ENCODE peak calls at places on chromosome 19, in five cellular contexts. One of them, this sample, is unnamed.

GRCh38 chr19:42352216-42352892 is 26.9 kb downstream of the MEGF8 start:
- DNase-seq in IMR-90: peak
- DNase-seq in mesenchymal stem cell: peak
- DNase-seq in mesendoderm: peak
- DNase-seq in H9: no peak
- DNase-seq in this sample: peak

GRCh38 chr19:3576696-3577443 is 4.1 kb downstream of the HMG20B start:
- DNase-seq in IMR-90: peak
- DNase-seq in mesenchymal stem cell: peak
- DNase-seq in mesendoderm: peak
- DNase-seq in H9: peak
- DNase-seq in this sample: no peak

GRCh38 chr19:31254611-31255010 is 94.6 kb downstream of the TSHZ3 start:
- DNase-seq in IMR-90: no peak
- DNase-seq in mesenchymal stem cell: no peak
- DNase-seq in mesendoderm: no peak
- DNase-seq in H9: no peak
- DNase-seq in this sample: no peak

GRCh38 chr19:5149508-5149907 is 180.6 kb downstream of the KDM4B start:
- DNase-seq in IMR-90: no peak
- DNase-seq in mesenchymal stem cell: no peak
- DNase-seq in mesendoderm: no peak
- DNase-seq in H9: no peak
- DNase-seq in this sample: no peak

GRCh38 chr19:53864308-53864836 is 3.3 kb upstream of the MYADM start:
- DNase-seq in IMR-90: no peak
- DNase-seq in mesenchymal stem cell: no peak
- DNase-seq in mesendoderm: no peak
- DNase-seq in H9: no peak
- DNase-seq in this sample: no peak

GRCh38 chr19:49347835-49348234 is 12.6 kb downstream of the CD37 start:
- DNase-seq in IMR-90: peak
- DNase-seq in mesenchymal stem cell: peak
- DNase-seq in mesendoderm: peak
- DNase-seq in H9: peak
- DNase-seq in this sample: no peak

GRCh38 chr19:56547535-56547934 is 8.8 kb downstream of the ZFP28 start:
- DNase-seq in IMR-90: no peak
- DNase-seq in mesenchymal stem cell: no peak
- DNase-seq in mesendoderm: peak
- DNase-seq in H9: peak
- DNase-seq in this sample: no peak

GRCh38 chr19:50486823-50487515 is 10.3 kb upstream of the GARIN5A start:
- DNase-seq in IMR-90: peak
- DNase-seq in mesenchymal stem cell: peak
- DNase-seq in mesendoderm: peak
- DNase-seq in H9: peak
- DNase-seq in this sample: no peak

GRCh38 chr19:39759457-39760184 is 19.0 kb upstream of the LEUTX start:
- DNase-seq in IMR-90: no peak
- DNase-seq in mesenchymal stem cell: no peak
- DNase-seq in mesendoderm: no peak
- DNase-seq in H9: no peak
- DNase-seq in this sample: no peak

GRCh38 chr19:40521276-40521675 is 54.5 kb downstream of the SPTBN4 start:
- DNase-seq in IMR-90: peak
- DNase-seq in mesenchymal stem cell: peak
- DNase-seq in mesendoderm: no peak
- DNase-seq in H9: no peak
- DNase-seq in this sample: no peak

GRCh38 chr19:58572818-58573657 is at the start of gene MZF1:
- DNase-seq in IMR-90: peak
- DNase-seq in mesenchymal stem cell: peak
- DNase-seq in mesendoderm: peak
- DNase-seq in H9: peak
- DNase-seq in this sample: peak

GRCh38 chr19:13717194-13717643 is 47.1 kb upstream of the MRI1 start:
- DNase-seq in IMR-90: peak
- DNase-seq in mesenchymal stem cell: no peak
- DNase-seq in mesendoderm: no peak
- DNase-seq in H9: no peak
- DNase-seq in this sample: no peak

GRCh38 chr19:23766951-23767350 is 8.3 kb upstream of the ZNF681 start:
- DNase-seq in IMR-90: no peak
- DNase-seq in mesenchymal stem cell: no peak
- DNase-seq in mesendoderm: no peak
- DNase-seq in H9: no peak
- DNase-seq in this sample: no peak

GRCh38 chr19:23762548-23762883 is 3.8 kb upstream of the ZNF681 start:
- DNase-seq in IMR-90: no peak
- DNase-seq in mesenchymal stem cell: no peak
- DNase-seq in mesendoderm: no peak
- DNase-seq in H9: no peak
- DNase-seq in this sample: no peak

GRCh38 chr19:23764781-23765180 is 6.1 kb upstream of the ZNF681 start:
- DNase-seq in IMR-90: no peak
- DNase-seq in mesenchymal stem cell: no peak
- DNase-seq in mesendoderm: no peak
- DNase-seq in H9: no peak
- DNase-seq in this sample: no peak

GRCh38 chr19:23758187-23759074 is at the start of gene ZNF681:
- DNase-seq in IMR-90: peak
- DNase-seq in mesenchymal stem cell: peak
- DNase-seq in mesendoderm: peak
- DNase-seq in H9: peak
- DNase-seq in this sample: peak

GRCh38 chr19:23762884-23763711 is 4.4 kb upstream of the ZNF681 start:
- DNase-seq in IMR-90: peak
- DNase-seq in mesenchymal stem cell: peak
- DNase-seq in mesendoderm: peak
- DNase-seq in H9: peak
- DNase-seq in this sample: peak
- H2BK120ac ChIP-seq in IMR-90: no peak
- H2BK120ac ChIP-seq in mesenchymal stem cell: no peak
- H2BK120ac ChIP-seq in mesendoderm: no peak
- H2BK120ac ChIP-seq in H9: no peak
- H2BK120ac ChIP-seq in this sample: no peak

GRCh38 chr19:658916-659839 is 3.8 kb downstream of the RNF126 start:
- DNase-seq in IMR-90: no peak
- DNase-seq in mesenchymal stem cell: no peak
- DNase-seq in mesendoderm: no peak
- DNase-seq in H9: no peak
- DNase-seq in this sample: no peak

GRCh38 chr19:658059-658839 is 4.8 kb downstream of the RNF126 start:
- DNase-seq in IMR-90: no peak
- DNase-seq in mesenchymal stem cell: no peak
- DNase-seq in mesendoderm: no peak
- DNase-seq in H9: no peak
- DNase-seq in this sample: no peak

GRCh38 chr19:655691-656090 is 7.3 kb downstream of the RNF126 start:
- DNase-seq in IMR-90: no peak
- DNase-seq in mesenchymal stem cell: no peak
- DNase-seq in mesendoderm: no peak
- DNase-seq in H9: no peak
- DNase-seq in this sample: no peak

GRCh38 chr19:656751-657559 is 6.1 kb downstream of the RNF126 start:
- DNase-seq in IMR-90: no peak
- DNase-seq in mesenchymal stem cell: no peak
- DNase-seq in mesendoderm: no peak
- DNase-seq in H9: no peak
- DNase-seq in this sample: no peak

GRCh38 chr19:657611-658010 is 5.4 kb downstream of the RNF126 start:
- DNase-seq in IMR-90: no peak
- DNase-seq in mesenchymal stem cell: no peak
- DNase-seq in mesendoderm: no peak
- DNase-seq in H9: no peak
- DNase-seq in this sample: no peak
- H3K18ac ChIP-seq in IMR-90: no peak
- H3K18ac ChIP-seq in mesenchymal stem cell: no peak
- H3K18ac ChIP-seq in mesendoderm: no peak
- H3K18ac ChIP-seq in H9: no peak
- H3K18ac ChIP-seq in this sample: no peak

DNA sequence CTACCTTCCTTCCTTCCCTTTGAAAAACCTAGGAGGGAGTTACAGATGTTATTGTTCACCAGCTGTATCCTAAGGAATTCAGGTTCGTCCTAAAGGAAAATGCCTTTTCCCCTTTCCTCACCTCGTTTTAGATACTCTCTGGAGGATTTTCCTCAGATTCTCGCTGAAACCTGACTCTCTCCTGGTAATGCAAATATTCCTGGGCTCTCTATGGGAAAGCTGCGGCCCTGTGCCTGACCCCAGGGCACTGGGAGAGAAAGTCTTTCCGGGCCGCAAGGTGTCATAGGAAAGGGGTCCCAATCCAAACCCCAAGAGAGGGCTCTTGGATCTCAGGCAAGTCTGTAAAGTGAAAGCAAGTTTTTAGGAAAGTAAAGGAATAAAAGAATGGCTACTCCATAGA is 13.1 kb upstream of the OR1M1 start:
- DNase-seq in IMR-90: no peak
- DNase-seq in mesenchymal stem cell: no peak
- DNase-seq in mesendoderm: peak
- DNase-seq in H9: peak
- DNase-seq in this sample: no peak
- H2BK120ac ChIP-seq in IMR-90: no peak
- H2BK120ac ChIP-seq in mesenchymal stem cell: no peak
- H2BK120ac ChIP-seq in mesendoderm: peak
- H2BK120ac ChIP-seq in H9: no peak
- H2BK120ac ChIP-seq in this sample: no peak

GRCh38 chr19:15331419-15332310 is 674 bp downstream of the BRD4 start:
- DNase-seq in IMR-90: no peak
- DNase-seq in mesenchymal stem cell: peak
- DNase-seq in mesendoderm: peak
- DNase-seq in H9: peak
- DNase-seq in this sample: peak
- H3K18ac ChIP-seq in IMR-90: peak
- H3K18ac ChIP-seq in mesenchymal stem cell: peak
- H3K18ac ChIP-seq in mesendoderm: peak
- H3K18ac ChIP-seq in H9: peak
- H3K18ac ChIP-seq in this sample: peak

GRCh38 chr19:28324275-28325060 is 888.5 kb downstream of the UQCRFS1 start:
- DNase-seq in IMR-90: no peak
- DNase-seq in mesenchymal stem cell: no peak
- DNase-seq in mesendoderm: peak
- DNase-seq in H9: no peak
- DNase-seq in this sample: no peak
- H2BK120ac ChIP-seq in IMR-90: no peak
- H2BK120ac ChIP-seq in mesenchymal stem cell: no peak
- H2BK120ac ChIP-seq in mesendoderm: no peak
- H2BK120ac ChIP-seq in H9: no peak
- H2BK120ac ChIP-seq in this sample: no peak

GRCh38 chr19:1237027-1237659 is 662 bp downstream of the CBARP start:
- DNase-seq in IMR-90: no peak
- DNase-seq in mesenchymal stem cell: no peak
- DNase-seq in mesendoderm: no peak
- DNase-seq in H9: no peak
- DNase-seq in this sample: no peak
- H3K18ac ChIP-seq in IMR-90: peak
- H3K18ac ChIP-seq in mesenchymal stem cell: peak
- H3K18ac ChIP-seq in mesendoderm: peak
- H3K18ac ChIP-seq in H9: no peak
- H3K18ac ChIP-seq in this sample: peak

GRCh38 chr19:29663861-29664752 is 1.2 kb upstream of the PLEKHF1 start:
- DNase-seq in IMR-90: peak
- DNase-seq in mesenchymal stem cell: peak
- DNase-seq in mesendoderm: peak
- DNase-seq in H9: no peak
- DNase-seq in this sample: no peak
- H2BK120ac ChIP-seq in IMR-90: peak
- H2BK120ac ChIP-seq in mesenchymal stem cell: peak
- H2BK120ac ChIP-seq in mesendoderm: no peak
- H2BK120ac ChIP-seq in H9: no peak
- H2BK120ac ChIP-seq in this sample: no peak